ENCODE peak calls at places on chromosomes 11 and 22, in nine cellular contexts. W is stimulated activated CD4-positive, alpha-beta T cell treated with anti-CD3 and anti-CD28 coated beads, Interleukin-2, amount 100 ng/mL, for 24 hours; Y is lung; D is brain microvascular endothelial cell; C is EL; K is right cardiac atrium; F is stimulated activated CD8-positive, alpha-beta memory T cell treated with anti-CD3 and anti-CD28 coated beads, Interleukin-2, amount 100 ng/mL, for 1 hour; P is Right ventricle myocardium superior; M is NCI-H1092 treated with DMSO at 0.1 percent for 48 hours. L is an unnamed sample.
A peak's percentile ranks its signal among the peaks of the same experiment; 100 is the strongest.

GRCh38 chr22:33401291-33401690 is 343.1 kb upstream of the SYN3 start:
- DNase-seq in W (no peak), Y (no peak), D (peak; percentile 80), C (no peak), K (no peak), F (no peak), P (no peak), M (peak; percentile 18), L (no peak)

GRCh38 chr11:2928605-2929510 is at the start of gene PHLDA2:
- DNase-seq in W (peak; percentile 73), Y (peak; percentile 62), D (peak; percentile 59), C (peak; percentile 79), K (peak; percentile 78), F (no peak), P (peak; percentile 74), M (peak; percentile 40), L (no peak)

GRCh38 chr11:65421204-65422103 is 1.1 kb upstream of the NEAT1 start:
- DNase-seq in W (peak; percentile 81), Y (peak; percentile 95), D (peak; percentile 96), C (peak; percentile 98), K (peak; percentile 94), F (peak; percentile 79), P (peak; percentile 94), M (peak; percentile 62), L (peak; percentile 78)

GRCh38 chr11:121553806-121554205 is 101.0 kb upstream of the SORL1-AS1 start:
- DNase-seq in W (no peak), Y (no peak), D (peak; percentile 16), C (peak; percentile 7), K (no peak), F (no peak), P (no peak), M (peak; percentile 72), L (no peak)

GRCh38 chr11:2586091-2586792 is 113.6 kb downstream of the KCNQ1OT1 start:
- DNase-seq in W (no peak), Y (peak; percentile 26), D (no peak), C (no peak), K (peak; percentile 46), F (no peak), P (peak; percentile 24), M (no peak), L (no peak)

GRCh38 chr11:91560434-91560833 is 664.2 kb upstream of the FAT3 start:
- DNase-seq in W (no peak), Y (no peak), D (no peak), C (no peak), K (no peak), F (no peak), P (no peak), M (no peak), L (no peak)

GRCh38 chr22:46052801-46053562 is 76.0 kb upstream of the WNT7B start:
- DNase-seq in W (peak; percentile 43), Y (peak; percentile 58), D (no peak), C (peak; percentile 55), K (peak; percentile 84), F (no peak), P (peak; percentile 75), M (no peak), L (no peak)

GRCh38 chr11:74686792-74687191 is 44.4 kb downstream of the CHRDL2 start:
- DNase-seq in W (no peak), Y (no peak), D (peak; percentile 74), C (peak; percentile 71), K (no peak), F (no peak), P (peak; percentile 36), M (no peak), L (no peak)

GRCh38 chr11:57469268-57469667 is 8.9 kb downstream of the RTN4RL2 start:
- DNase-seq in W (no peak), Y (no peak), D (no peak), C (no peak), K (no peak), F (no peak), P (no peak), M (no peak), L (no peak)

GRCh38 chr11:61682093-61682732 is 2.0 kb downstream of the DAGLA start:
- DNase-seq in W (no peak), Y (no peak), D (peak; percentile 47), C (peak; percentile 43), K (peak; percentile 81), F (no peak), P (peak; percentile 71), M (no peak), L (no peak)

GRCh38 chr11:122050021-122050710 is 65.8 kb downstream of the BLID start:
- DNase-seq in W (no peak), Y (no peak), D (no peak), C (no peak), K (no peak), F (no peak), P (no peak), M (no peak), L (no peak)